ENCODE peak calls at places on chromosomes 2 and 18, in nine cellular contexts. D is thoracic aorta; F is effector memory CD4-positive, alpha-beta T cell; T is upper lobe of right lung; C is colonic mucosa; X is lower lobe of right lung; Y is naive thymus-derived CD4-positive, alpha-beta T cell; P is tibial nerve; G is small intestine. W is an unnamed sample. For H3K4me1, the result is how much of the 10 kb centered on the place peaks cover.

GRCh38 chr2:45849491-45850283 is 198.2 kb downstream of the PRKCE start:
- DNase-seq in Y (no peak), X (no peak), C (no peak), G (no peak), T (no peak), F (no peak), P (no peak), D (no peak), W (no peak)

GRCh38 chr18:46591821-46592391 is 65.1 kb downstream of the LOXHD1 start:
- DNase-seq in T (no peak), P (no peak), F (no peak), X (no peak), D (no peak), C (no peak), Y (no peak), G (no peak), W (no peak)

GRCh38 chr18:9731380-9731779 is 23.3 kb downstream of the RAB31 start:
- DNase-seq in T (no peak), C (no peak), G (no peak), Y (no peak), F (no peak), P (no peak), D (no peak), X (no peak), W (no peak)

GRCh38 chr2:58240595-58240937 is 559 bp downstream of the FANCL start:
- DNase-seq in C (no peak), X (no peak), Y (no peak), F (no peak), D (no peak), G (peak), P (no peak), T (no peak), W (no peak)

GRCh38 chr18:74579704-74580103 is 18.0 kb upstream of the ZNF407 start:
- DNase-seq in T (no peak), X (no peak), G (no peak), P (no peak), Y (no peak), F (no peak), D (no peak), C (no peak), W (no peak)

GRCh38 chr2:241772063-241772499 is 4.5 kb upstream of the GAL3ST2 start:
- DNase-seq in F (no peak), Y (peak), G (peak), T (no peak), X (no peak), D (no peak), C (no peak), P (no peak), W (no peak)

GRCh38 chr2:43634604-43635306 is 2.3 kb upstream of the PLEKHH2 start:
- DNase-seq in D (no peak), Y (no peak), T (no peak), F (no peak), C (no peak), G (peak), P (no peak), X (no peak), W (no peak)

GRCh38 chr2:169705927-169706326 is 11.7 kb downstream of the PHOSPHO2 start:
- DNase-seq in P (no peak), X (no peak), D (no peak), F (no peak), C (no peak), T (no peak), Y (no peak), G (no peak), W (no peak)

GRCh38 chr2:43462866-43463641 is 132.8 kb downstream of the THADA start:
- DNase-seq in F (no peak), D (no peak), P (no peak), C (peak), X (no peak), Y (no peak), G (peak), T (no peak), W (no peak)

GRCh38 chr18:10805587-10806088 is 279.8 kb downstream of the NAPG start:
- DNase-seq in X (no peak), P (no peak), D (no peak), Y (no peak), T (no peak), F (no peak), C (no peak), G (no peak), W (no peak)

GRCh38 chr18:66632771-66633170 is 28.9 kb upstream of the CDH19 start:
- DNase-seq in T (no peak), F (no peak), D (no peak), G (no peak), Y (no peak), C (no peak), X (no peak), P (no peak), W (no peak)

GRCh38 chr2:55000335-55000734 is 49.9 kb downstream of the RTN4 start:
- DNase-seq in Y (no peak), P (no peak), C (no peak), F (no peak), T (no peak), G (no peak), D (no peak), X (no peak), W (no peak)

GRCh38 chr2:229852565-229852964 is 69.2 kb downstream of the TRIP12 start:
- DNase-seq in Y (no peak), P (no peak), D (no peak), F (no peak), T (no peak), C (no peak), X (no peak), G (peak), W (no peak)

GRCh38 chr2:47208852-47209606 is 53.9 kb upstream of the STPG4 start:
- DNase-seq in G (peak), T (no peak), F (no peak), C (no peak), X (no peak), D (no peak), P (no peak), Y (no peak), W (no peak)

GRCh38 chr2:216478151-216478550 is 20.5 kb upstream of the RPL37A start:
- DNase-seq in X (no peak), G (no peak), F (no peak), C (no peak), D (no peak), T (no peak), P (no peak), Y (no peak), W (no peak)

GRCh38 chr2:239222346-239223028 is 178.3 kb downstream of the HDAC4 start:
- DNase-seq in Y (no peak), G (no peak), D (no peak), X (no peak), P (no peak), C (no peak), F (no peak), T (no peak), W (no peak)

GRCh38 chr2:161166538-161167409 is 6.5 kb downstream of the TANK start:
- DNase-seq in C (no peak), F (peak), P (no peak), X (no peak), D (no peak), Y (peak), G (peak), T (no peak), W (no peak)

GRCh38 chr18:30578707-30579106 is 463.8 kb downstream of the DSC3 start:
- DNase-seq in C (no peak), X (no peak), G (no peak), D (no peak), Y (no peak), T (no peak), F (no peak), P (no peak), W (no peak)

GRCh38 chr2:64367868-64368267 is 86.1 kb upstream of the LGALSL start:
- DNase-seq in G (no peak), P (no peak), Y (no peak), C (peak), F (no peak), T (no peak), X (no peak), D (no peak), W (no peak)

GRCh38 chr2:6883448-6884122 is 6.0 kb downstream of the RSAD2 start:
- DNase-seq in F (no peak), Y (no peak), X (no peak), T (no peak), D (no peak), C (no peak), P (no peak), G (no peak), W (no peak)

GRCh38 chr2:22481507-22482217 is 903.3 kb upstream of the KLHL29 start:
- DNase-seq in G (no peak), P (no peak), D (no peak), Y (no peak), F (no peak), C (no peak), X (no peak), T (no peak), W (peak)

GRCh38 chr2:35501076-35501475 is 854.5 kb upstream of the CRIM1 start:
- DNase-seq in P (no peak), X (no peak), G (no peak), D (no peak), T (no peak), C (no peak), Y (no peak), F (no peak), W (no peak)

GRCh38 chr2:2635025-2635528 is 304.0 kb upstream of the MYT1L start:
- DNase-seq in G (peak), C (no peak), T (no peak), F (no peak), P (no peak), X (no peak), D (no peak), Y (no peak), W (no peak)

GRCh38 chr2:213122730-213123129 is 28.7 kb downstream of the IKZF2 start:
- DNase-seq in P (no peak), T (no peak), X (no peak), F (no peak), D (no peak), G (peak), Y (no peak), C (peak), W (no peak)

GRCh38 chr2:141393214-141393545 is 737.6 kb downstream of the LRP1B start:
- DNase-seq in C (no peak), F (no peak), Y (no peak), X (no peak), D (no peak), T (no peak), G (no peak), P (no peak), W (no peak)

GRCh38 chr18:42706029-42706608 is 409.4 kb downstream of the RIT2 start:
- DNase-seq in F (no peak), C (no peak), P (no peak), T (no peak), G (no peak), D (no peak), X (no peak), Y (no peak), W (no peak)

GRCh38 chr2:236646871-236647270 is 77.2 kb downstream of the ACKR3 start:
- DNase-seq in X (no peak), C (no peak), Y (no peak), P (no peak), D (no peak), G (no peak), F (no peak), T (no peak), W (no peak)

GRCh38 chr18:42640160-42640559 is 475.3 kb downstream of the RIT2 start:
- DNase-seq in Y (no peak), X (no peak), P (no peak), C (no peak), T (no peak), F (no peak), G (no peak), D (no peak), W (no peak)

GRCh38 chr18:44135791-44136190 is 544.9 kb upstream of the SETBP1 start:
- DNase-seq in F (no peak), Y (no peak), G (no peak), D (no peak), P (no peak), T (no peak), X (no peak), C (no peak), W (no peak)

GRCh38 chr2:15115786-15116185 is 445.3 kb downstream of the NBAS start:
- DNase-seq in D (no peak), T (no peak), F (no peak), X (no peak), P (no peak), G (no peak), C (no peak), Y (no peak), W (no peak)

GRCh38 chr18:23824704-23825103 is 135.5 kb downstream of the LAMA3 start:
- DNase-seq in T (no peak), P (no peak), D (no peak), G (peak), F (no peak), X (no peak), Y (no peak), C (no peak), W (no peak)

GRCh38 chr2:57614988-57615387 is 431.6 kb upstream of the VRK2 start:
- DNase-seq in T (no peak), P (no peak), D (no peak), X (no peak), C (no peak), G (no peak), Y (no peak), F (no peak), W (no peak)

GRCh38 chr2:40372278-40372580 is 79.7 kb downstream of the SLC8A1 start:
- DNase-seq in P (no peak), D (no peak), G (no peak), X (no peak), F (no peak), Y (no peak), T (no peak), C (no peak), W (no peak)

GRCh38 chr2:234495801-234496441 is 960 bp downstream of the ARL4C start:
- DNase-seq in G (no peak), C (peak), X (peak), Y (no peak), D (no peak), F (no peak), T (peak), P (no peak), W (no peak)

GRCh38 chr2:189379287-189379630 is 62.0 kb upstream of the WDR75 start:
- DNase-seq in D (no peak), Y (no peak), X (no peak), T (no peak), C (no peak), P (no peak), G (no peak), F (no peak), W (no peak)

GRCh38 chr2:10901160-10901559 is 10.6 kb upstream of the KCNF1 start:
- DNase-seq in D (no peak), Y (no peak), T (no peak), G (peak), F (no peak), C (peak), X (no peak), P (no peak), W (no peak)

GRCh38 chr2:162007447-162008040 is 66.5 kb downstream of the DPP4 start:
- DNase-seq in C (no peak), Y (no peak), F (no peak), G (peak), T (no peak), P (no peak), X (no peak), D (no peak), W (no peak)

DNA sequence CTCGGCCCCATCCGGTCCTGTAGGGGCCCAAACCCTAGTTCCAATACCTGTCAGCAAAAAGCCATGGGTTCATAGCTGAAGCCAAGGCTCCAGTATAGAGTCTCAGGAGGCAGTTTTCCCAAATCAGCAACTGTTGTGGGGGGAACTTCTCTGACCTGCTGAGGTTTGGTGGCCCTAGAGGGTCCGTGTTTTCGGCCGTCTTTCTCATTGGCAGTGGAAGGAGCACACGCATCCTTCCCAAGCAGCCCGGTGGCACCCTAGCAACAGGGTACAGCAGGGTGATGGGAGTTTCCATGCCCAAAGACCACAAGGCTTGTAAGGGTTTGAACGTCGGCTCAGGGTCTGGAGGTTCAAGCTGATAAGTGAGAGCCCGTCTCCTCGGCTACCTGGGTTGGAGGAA is 6.6 kb downstream of the FOSL2 start:
- DNase-seq in X (no peak), P (no peak), F (no peak), D (no peak), G (no peak), C (no peak), Y (no peak), T (no peak), W (no peak)
- H3K4me1 ChIP-seq in X (half or more), P (under half), F (under half), D (half or more), G (under half), C (under half), Y (under half), T (half or more), W (half or more)

DNA sequence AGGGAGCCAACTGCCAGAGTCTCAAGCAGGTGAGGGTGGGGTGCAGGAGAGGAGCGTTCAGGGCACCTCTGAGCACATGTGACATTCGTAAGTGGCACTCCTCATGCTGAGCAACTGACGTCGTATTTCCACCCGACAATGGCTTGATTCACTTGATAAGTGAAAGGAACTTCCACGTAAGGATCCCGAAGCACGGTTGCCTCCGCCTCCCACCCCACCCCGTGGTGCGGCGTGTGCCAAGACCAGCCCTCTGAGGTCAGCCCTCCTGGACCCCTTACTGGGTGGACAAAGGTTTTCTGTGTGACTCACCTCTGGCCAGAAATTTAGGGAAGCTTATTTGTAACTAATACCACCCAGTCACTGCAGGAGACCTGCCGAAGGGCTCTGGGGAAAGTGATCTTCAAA is 59.9 kb downstream of the AGAP1 start:
- DNase-seq in C (no peak), P (no peak), G (peak), T (no peak), D (no peak), Y (no peak), X (peak), F (no peak), W (no peak)
- H3K4me3 ChIP-seq in C (no peak), P (no peak), G (no peak), T (no peak), D (no peak), Y (no peak), X (no peak), F (no peak), W (no peak)

GRCh38 chr2:28271231-28271913 is 121.3 kb upstream of the FOSL2 start:
- DNase-seq in T (no peak), D (no peak), X (no peak), F (no peak), C (no peak), P (no peak), Y (no peak), G (peak), W (no peak)
- H3K27ac ChIP-seq in T (no peak), D (no peak), X (no peak), F (no peak), C (peak), P (no peak), Y (no peak), G (no peak), W (no peak)

GRCh38 chr2:227412877-227413276 is 25.1 kb upstream of the SCYGR1 start:
- DNase-seq in P (no peak), Y (no peak), G (no peak), C (no peak), D (no peak), X (no peak), F (no peak), T (no peak), W (no peak)
- H3K4me1 ChIP-seq in P (under half), Y (under half), G (under half), C (under half), D (under half), X (under half), F (under half), T (under half), W (under half)

GRCh38 chr2:144239726-144240125 is 280.2 kb downstream of the ZEB2 start:
- DNase-seq in G (no peak), T (no peak), F (no peak), D (no peak), C (no peak), Y (no peak), P (no peak), X (no peak), W (no peak)
- H3K4me3 ChIP-seq in G (no peak), T (no peak), F (no peak), D (no peak), C (no peak), Y (no peak), P (no peak), X (no peak), W (no peak)

GRCh38 chr18:48800877-48801727 is 149.7 kb downstream of the SMAD7 start:
- DNase-seq in C (peak), X (peak), G (no peak), Y (peak), P (no peak), T (peak), D (no peak), F (no peak), W (no peak)

GRCh38 chr18:48798334-48799197 is 152.2 kb downstream of the SMAD7 start:
- DNase-seq in P (no peak), G (no peak), C (peak), T (peak), X (peak), F (no peak), D (no peak), Y (peak), W (no peak)

GRCh38 chr18:48797841-48798255 is 152.9 kb downstream of the SMAD7 start:
- DNase-seq in C (no peak), F (no peak), G (no peak), Y (no peak), X (peak), P (no peak), D (peak), T (peak), W (peak)

GRCh38 chr18:48800479-48800876 is 150.3 kb downstream of the SMAD7 start:
- DNase-seq in X (peak), F (no peak), Y (peak), D (no peak), C (peak), G (no peak), P (no peak), T (peak), W (no peak)

DNA sequence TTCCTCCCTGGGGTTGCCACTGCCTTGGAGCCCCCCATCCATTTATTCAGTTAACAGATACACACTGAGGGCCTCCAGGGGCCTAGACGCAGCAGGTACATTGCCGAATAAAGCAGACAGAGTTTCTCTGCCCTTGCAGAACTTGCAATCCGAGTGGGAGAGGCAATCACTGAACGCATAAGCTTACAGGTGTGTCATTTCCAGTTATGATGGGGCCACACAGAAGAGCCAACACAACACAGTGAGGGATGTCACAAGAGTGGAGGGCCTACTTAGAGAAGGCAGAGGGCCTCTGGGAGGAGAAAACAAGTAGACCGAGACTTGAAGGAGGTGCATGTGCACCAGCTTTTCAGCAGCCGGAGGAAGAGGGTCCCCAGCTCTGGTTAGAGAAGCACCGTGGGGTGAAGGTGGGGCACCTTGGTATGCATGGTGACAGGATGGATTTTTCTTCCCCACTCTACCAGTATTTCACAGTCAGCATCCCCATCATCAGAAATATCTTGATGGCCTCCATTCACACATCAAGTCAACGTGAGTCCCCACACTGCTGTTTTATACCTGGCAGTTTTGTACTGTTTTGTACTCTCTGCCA is 150.9 kb downstream of the SMAD7 start:
- DNase-seq in F (no peak), Y (peak), C (peak), X (no peak), D (no peak), T (peak), G (no peak), P (no peak), W (no peak)
- H3K27ac ChIP-seq in F (no peak), Y (no peak), C (no peak), X (no peak), D (peak), T (no peak), G (no peak), P (no peak), W (peak)

W was measured in heart right ventricle.